ENCODE peak calls at places on chromosomes 5 and 9, in five cellular contexts. I, V, G, K and Y are unnamed samples.

GRCh38 chr5:135289651-135290050 is 109.4 kb downstream of the MACROH2A1 start:
- DNase-seq in G (no peak), V (no peak), K (no peak), I (no peak), Y (no peak)

GRCh38 chr9:120569556-120569955 is 10.4 kb downstream of the CDK5RAP2 start:
- DNase-seq in V (no peak), G (no peak), I (peak; percentile 11), K (no peak), Y (no peak)

GRCh38 chr5:141902015-141902414 is 21.7 kb upstream of the DELE1 start:
- DNase-seq in V (no peak), I (no peak), K (no peak), G (no peak), Y (no peak)

GRCh38 chr5:68683632-68684035 is 410.2 kb upstream of the SLC30A5 start:
- DNase-seq in G (no peak), I (peak; percentile 95), V (no peak), K (no peak), Y (no peak)

GRCh38 chr5:62066878-62067277 is 239.1 kb upstream of the KIF2A start:
- DNase-seq in I (no peak), V (no peak), K (no peak), G (no peak), Y (no peak)

GRCh38 chr9:33480976-33481375 is 7.3 kb upstream of the NOL6 start:
- DNase-seq in G (no peak), I (no peak), V (no peak), K (no peak), Y (no peak)

GRCh38 chr5:151924564-151925395 is at the start of gene GLRA1:
- DNase-seq in K (peak; percentile 11), G (no peak), V (peak; percentile 68), I (peak; percentile 31), Y (peak; percentile 26)

GRCh38 chr5:160269017-160269416 is 39.7 kb downstream of the FABP6 start:
- DNase-seq in V (no peak), G (peak; percentile 85), K (no peak), I (peak; percentile 91), Y (no peak)

GRCh38 chr9:114929166-114929565 is 1.2 kb downstream of the TNFSF8 start:
- DNase-seq in K (no peak), I (no peak), V (peak; percentile 76), G (no peak), Y (no peak)

GRCh38 chr9:10130061-10130675 is 482.6 kb downstream of the PTPRD start:
- DNase-seq in I (peak; percentile 70), G (no peak), K (no peak), V (no peak), Y (no peak)

GRCh38 chr9:136292591-136293448 is 11.1 kb downstream of the CCDC187 start:
- DNase-seq in G (no peak), I (no peak), V (no peak), K (no peak), Y (no peak)

DNA sequence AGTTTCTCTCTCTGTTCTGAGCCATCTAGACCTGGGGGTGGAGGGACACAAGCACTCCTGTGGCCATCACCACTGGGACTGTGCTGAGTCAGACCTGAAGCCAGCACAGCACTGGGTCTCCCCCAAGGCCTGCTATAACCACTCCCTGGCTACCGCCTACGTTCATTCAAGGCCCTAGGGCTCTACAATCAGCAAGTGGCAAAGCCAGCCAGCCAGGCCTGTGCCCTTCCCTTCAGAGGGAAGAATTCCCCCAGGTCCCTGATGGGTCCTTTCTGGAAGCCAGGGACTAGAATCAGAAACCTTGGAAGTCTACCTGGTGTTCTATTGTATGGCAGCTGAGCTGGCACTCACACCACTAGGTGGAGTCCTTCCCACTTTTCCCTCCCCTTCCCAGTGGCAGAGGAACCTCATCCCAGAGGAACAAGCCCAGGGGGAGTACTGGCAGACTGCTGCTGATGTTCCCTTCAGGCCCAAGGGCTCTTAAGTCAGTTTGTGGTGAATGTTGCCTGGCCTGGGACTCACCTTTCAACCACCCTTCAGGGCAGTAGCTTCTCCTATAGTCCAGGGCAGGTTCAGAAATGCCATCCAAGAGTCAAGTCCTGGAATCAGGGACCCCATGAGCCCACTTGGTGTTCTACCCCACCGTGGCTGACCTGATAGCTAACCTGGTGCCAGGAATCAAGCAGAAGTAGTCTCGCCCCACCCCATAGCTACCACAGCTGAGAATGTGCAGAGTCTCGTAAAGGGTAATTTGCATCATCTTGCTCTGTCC is 20.0 kb downstream of the JMY start:
- DNase-seq in G (no peak), K (no peak), V (no peak), I (peak; percentile 46), Y (no peak)
- H3K9me3 ChIP-seq in G (no peaks in the 10 kb centered on the region), K (no peaks in the 10 kb centered on the region), V (no peaks in the 10 kb centered on the region), I (no peaks in the 10 kb centered on the region), Y (no peaks in the 10 kb centered on the region)

GRCh38 chr5:165397521-165397920 is 1892.1 kb downstream of the MAT2B start:
- DNase-seq in K (no peak), G (no peak), V (no peak), I (no peak), Y (no peak)

DNA sequence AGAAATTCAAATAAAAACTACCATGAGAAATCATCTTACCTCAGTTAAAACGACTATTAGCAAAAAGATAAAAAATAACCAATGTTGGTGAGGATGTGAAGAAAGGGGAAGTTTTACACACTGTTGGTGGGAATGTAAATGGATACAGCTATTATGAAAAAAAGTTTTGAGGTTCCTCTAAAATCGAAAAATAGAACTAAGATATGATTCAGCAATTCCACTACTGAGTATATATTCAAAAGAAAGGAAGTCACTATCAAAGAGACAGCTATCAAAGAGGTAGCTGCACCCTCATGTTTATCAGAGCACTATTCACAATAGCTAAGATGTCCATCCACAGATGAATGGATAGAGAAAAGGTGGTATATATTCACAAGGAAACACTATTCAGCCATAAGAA is 1888.4 kb downstream of the MAT2B start:
- DNase-seq in I (no peak), G (no peak), V (no peak), K (no peak), Y (no peak)
- H3K9me3 ChIP-seq in I (no peaks in the 10 kb centered on the region), G (no peaks in the 10 kb centered on the region), V (peaks cover 21% of the 10 kb centered on the region), K (no peaks in the 10 kb centered on the region), Y (no peaks in the 10 kb centered on the region)

GRCh38 chr5:178392998-178393397 is 160.4 kb upstream of the PHYKPL start:
- DNase-seq in I (no peak), K (no peak), V (no peak), G (peak; percentile 39), Y (no peak)
- H3K9me3 ChIP-seq in I (peaks cover 16% of the 10 kb centered on the region), K (no peaks in the 10 kb centered on the region), V (no peaks in the 10 kb centered on the region), G (no peaks in the 10 kb centered on the region), Y (no peaks in the 10 kb centered on the region)

DNA sequence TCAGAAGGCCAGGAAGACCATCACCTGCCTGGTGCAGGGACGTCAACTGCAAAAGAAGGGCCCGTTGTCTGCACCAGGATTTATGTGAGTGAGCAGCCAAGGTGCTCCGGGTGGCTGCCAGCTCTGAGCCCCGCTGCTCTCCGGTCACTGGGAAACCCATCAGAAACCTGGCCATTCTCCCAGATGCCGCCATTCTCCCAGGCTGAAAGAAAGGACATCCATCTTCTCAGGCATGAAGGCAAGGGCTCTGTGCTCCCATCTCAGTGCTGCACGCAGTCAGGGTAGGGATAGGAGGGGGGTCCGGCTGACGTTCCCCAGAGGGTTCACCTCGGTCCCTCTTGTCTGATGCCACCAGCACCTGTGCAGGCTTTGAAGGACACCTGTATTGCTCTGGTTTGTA is 158.4 kb downstream of the ERCC6L2 start:
- DNase-seq in G (no peak), I (no peak), V (no peak), K (no peak), Y (no peak)
- H3K9me3 ChIP-seq in G (no peaks in the 10 kb centered on the region), I (peaks cover 17% of the 10 kb centered on the region), V (no peaks in the 10 kb centered on the region), K (no peaks in the 10 kb centered on the region), Y (no peaks in the 10 kb centered on the region)